ENCODE peak calls at places on chromosomes 2 and 18, in six cellular contexts. M is lower lobe of right lung, U is hepatocyte, Q is right lobe of liver, H is endothelial cell of umbilical vein, B is cardiac muscle cell. W is an unnamed sample.
A peak's percentile ranks its signal among the peaks of the same experiment; 100 is the strongest.

GRCh38 chr2:60379684-60380083 is 173.8 kb downstream of the BCL11A start:
- DNase-seq in M (no peak), U (no peak), Q (no peak), H (no peak), B (no peak), W (no peak)

GRCh38 chr2:188196343-188197008 is 95.2 kb upstream of the GULP1 start:
- DNase-seq in M (no peak), U (no peak), Q (no peak), H (no peak), B (no peak), W (no peak)

GRCh38 chr2:15730545-15731212 is 139.0 kb downstream of the DDX1 start:
- DNase-seq in M (peak; percentile 91), U (peak; percentile 91), Q (peak; percentile 94), H (peak; percentile 97), B (peak; percentile 81), W (peak; percentile 65)

GRCh38 chr18:54551590-54551989 is 39.5 kb upstream of the DYNAP start:
- DNase-seq in M (no peak), U (no peak), Q (no peak), H (no peak), B (no peak), W (no peak)

GRCh38 chr2:38129987-38130386 is 54.0 kb upstream of the CYP1B1 start:
- DNase-seq in M (no peak), U (no peak), Q (no peak), H (no peak), B (no peak), W (no peak)

GRCh38 chr18:56748698-56749268 is 97.6 kb downstream of the WDR7 start:
- DNase-seq in M (no peak), U (peak; percentile 61), Q (no peak), H (peak; percentile 60), B (peak; percentile 53), W (no peak)

GRCh38 chr2:205079173-205079572 is 533.9 kb downstream of the PARD3B start:
- DNase-seq in M (no peak), U (no peak), Q (no peak), H (no peak), B (no peak), W (no peak)

GRCh38 chr2:100984892-100985307 is 17.2 kb upstream of the RPL31 start:
- DNase-seq in M (peak; percentile 88), U (peak; percentile 87), Q (peak; percentile 79), H (peak; percentile 78), B (peak; percentile 83), W (peak; percentile 85)

GRCh38 chr18:8361941-8362471 is 247.2 kb upstream of the RAB12 start:
- DNase-seq in M (no peak), U (no peak), Q (no peak), H (no peak), B (no peak), W (no peak)

GRCh38 chr18:50563376-50563775 is 3.5 kb downstream of the MAPK4 start:
- DNase-seq in M (no peak), U (no peak), Q (no peak), H (no peak), B (no peak), W (no peak)

GRCh38 chr2:82478641-82479040 is 1980.4 kb downstream of the SUCLG1 start:
- DNase-seq in M (no peak), U (no peak), Q (no peak), H (no peak), B (no peak), W (no peak)

GRCh38 chr2:108101481-108101880 is 115.2 kb downstream of the SLC5A7 start:
- DNase-seq in M (no peak), U (no peak), Q (no peak), H (no peak), B (peak; percentile 9), W (no peak)

GRCh38 chr18:58894937-58895336 is 30.3 kb downstream of the ZNF532 start:
- DNase-seq in M (no peak), U (no peak), Q (peak; percentile 30), H (no peak), B (no peak), W (no peak)

GRCh38 chr2:176096986-176097819 is 2.4 kb upstream of the HOXD12 start:
- DNase-seq in M (peak; percentile 71), U (peak; percentile 89), Q (peak; percentile 68), H (peak; percentile 72), B (peak; percentile 88), W (peak; percentile 88)

GRCh38 chr2:240994161-240994896 is 4.1 kb upstream of the SNED1 start:
- DNase-seq in M (peak; percentile 40), U (no peak), Q (no peak), H (no peak), B (no peak), W (no peak)

GRCh38 chr2:72198532-72199241 is 51.0 kb upstream of the CYP26B1 start:
- DNase-seq in M (no peak), U (no peak), Q (no peak), H (peak; percentile 49), B (no peak), W (no peak)

GRCh38 chr2:214389334-214389733 is 21.5 kb upstream of the VWC2L start:
- DNase-seq in M (no peak), U (no peak), Q (no peak), H (no peak), B (no peak), W (no peak)

GRCh38 chr18:74506405-74507119 is 10.4 kb downstream of the CNDP2 start:
- DNase-seq in M (no peak), U (peak; percentile 49), Q (no peak), H (no peak), B (no peak), W (no peak)

GRCh38 chr2:172783091-172783898 is 47.6 kb downstream of the RAPGEF4 start:
- DNase-seq in M (no peak), U (peak; percentile 30), Q (no peak), H (peak; percentile 78), B (peak; percentile 8), W (no peak)

GRCh38 chr18:49400398-49401072 is 59.9 kb downstream of the DYM start:
- DNase-seq in M (no peak), U (peak; percentile 6), Q (no peak), H (peak; percentile 31), B (no peak), W (no peak)

GRCh38 chr18:48953096-48953706 is 2.4 kb upstream of the SMAD7 start:
- DNase-seq in M (no peak), U (no peak), Q (no peak), H (no peak), B (no peak), W (no peak)

GRCh38 chr18:40159141-40160017 is 1795.7 kb upstream of the PIK3C3 start:
- DNase-seq in M (no peak), U (peak; percentile 44), Q (no peak), H (peak; percentile 63), B (peak; percentile 44), W (no peak)

GRCh38 chr2:193963472-193964119 is 1693.4 kb upstream of the SLC39A10 start:
- DNase-seq in M (no peak), U (peak; percentile 56), Q (no peak), H (peak; percentile 65), B (peak; percentile 45), W (peak; percentile 28)

GRCh38 chr18:36316246-36316645 is 18.7 kb downstream of the FHOD3 start:
- DNase-seq in M (no peak), U (no peak), Q (no peak), H (no peak), B (no peak), W (no peak)

GRCh38 chr18:74303936-74304335 is 11.7 kb upstream of the C18orf63 start:
- DNase-seq in M (no peak), U (no peak), Q (no peak), H (no peak), B (no peak), W (no peak)

GRCh38 chr2:240946654-240947053 is 40.5 kb downstream of the CROCC2 start:
- DNase-seq in M (peak; percentile 49), U (no peak), Q (no peak), H (no peak), B (no peak), W (no peak)

GRCh38 chr2:234989183-234989701 is 37.4 kb downstream of the SH3BP4 start:
- DNase-seq in M (peak; percentile 94), U (no peak), Q (peak; percentile 88), H (peak; percentile 86), B (no peak), W (no peak)

GRCh38 chr2:34950797-34951196 is 1351.7 kb upstream of the FAM98A start:
- DNase-seq in M (no peak), U (no peak), Q (no peak), H (no peak), B (no peak), W (no peak)

GRCh38 chr2:67489396-67489795 is 92.3 kb downstream of the ETAA1 start:
- DNase-seq in M (no peak), U (no peak), Q (no peak), H (no peak), B (no peak), W (no peak)

GRCh38 chr2:111028720-111029119 is 92.0 kb upstream of the BCL2L11 start:
- DNase-seq in M (no peak), U (no peak), Q (no peak), H (peak; percentile 26), B (no peak), W (no peak)
- TF ChIP-seq CTCF in M (no peak), U (no peak), Q (no peak), H (peak; percentile 32), B (no peak), W (no peak)

GRCh38 chr2:30230479-30230854 is 867 bp upstream of the LBH start:
- DNase-seq in M (no peak), U (peak; percentile 66), Q (no peak), H (peak; percentile 18), B (peak; percentile 69), W (peak; percentile 62)
- TF ChIP-seq CTCF in M (no peak), U (peak; percentile 27), Q (no peak), H (no peak), B (peak; percentile 5), W (no peak)

GRCh38 chr18:73136134-73136533 is 268.3 kb upstream of the NETO1 start:
- DNase-seq in M (no peak), U (peak; percentile 8), Q (no peak), H (no peak), B (peak; percentile 18), W (no peak)
- TF ChIP-seq CTCF in M (no peak), U (peak; percentile 50), Q (peak; percentile 44), H (no peak), B (no peak), W (no peak)

GRCh38 chr2:223692227-223692947 is 90.2 kb upstream of the SCG2 start:
- DNase-seq in M (no peak), U (peak; percentile 73), Q (peak; percentile 45), H (peak; percentile 69), B (peak; percentile 59), W (peak; percentile 37)
- TF ChIP-seq CTCF in M (peak; percentile 47), U (peak; percentile 67), Q (peak; percentile 66), H (peak; percentile 64), B (peak; percentile 75), W (no peak)

DNA sequence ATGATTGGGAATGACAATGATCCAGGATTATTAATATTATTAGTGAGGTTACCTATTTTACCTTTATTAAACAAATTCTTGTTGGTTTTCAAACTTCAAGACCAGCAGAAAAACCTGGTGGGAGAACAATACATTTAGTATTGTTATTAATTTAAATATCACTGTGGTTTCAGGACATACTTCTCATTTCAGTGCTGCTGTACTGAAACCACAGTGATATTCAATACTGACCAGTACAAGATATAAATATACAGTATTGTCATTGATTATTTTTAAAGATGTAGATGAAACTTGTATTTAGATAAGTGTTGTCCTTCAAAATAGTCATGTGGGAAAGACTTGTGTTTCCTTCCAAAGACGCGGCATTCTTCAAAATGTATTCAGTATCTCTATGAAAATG is 1047.3 kb upstream of the CELF4 start:
- DNase-seq in M (no peak), U (no peak), Q (no peak), H (no peak), B (no peak), W (no peak)
- TF ChIP-seq CTCF in M (no peak), U (no peak), Q (no peak), H (no peak), B (no peak), W (no peak)

W was measured in glutamatergic neuron.